ENCODE peak calls at places on chromosomes 3 and 15, in seven cellular contexts. Y is SK-N-SH, A is HCT116, B is HepG2, J is GM12878, H is K562, M is H1. I is an unnamed sample.
A peak's percentile ranks its signal among the peaks of the same experiment; 100 is the strongest.

GRCh38 chr3:59256233-59256632 is 206.4 kb upstream of the CFAP20DC start:
- DNase-seq in Y (no peak), A (no peak), B (no peak), J (no peak), H (no peak), M (no peak), I (no peak)

GRCh38 chr3:67605377-67605776 is 49.0 kb downstream of the SUCLG2 start:
- DNase-seq in Y (no peak), A (no peak), B (no peak), J (no peak), H (no peak), M (no peak), I (peak; percentile 19)

GRCh38 chr3:43156812-43157455 is 51.1 kb upstream of the POMGNT2 start:
- DNase-seq in Y (no peak), A (no peak), B (no peak), J (no peak), H (no peak), M (no peak), I (no peak)

GRCh38 chr3:157718835-157719234 is 215.6 kb upstream of the VEPH1 start:
- DNase-seq in Y (no peak), A (no peak), B (no peak), J (no peak), H (peak; percentile 17), M (no peak), I (no peak)

GRCh38 chr3:21894459-21895083 is 143.6 kb upstream of the ZNF385D start:
- DNase-seq in Y (peak; percentile 6), A (no peak), B (no peak), J (no peak), H (no peak), M (no peak), I (peak; percentile 4)

GRCh38 chr3:71689305-71689704 is 35.9 kb downstream of the EIF4E3 start:
- DNase-seq in Y (no peak), A (no peak), B (no peak), J (no peak), H (no peak), M (no peak), I (no peak)

GRCh38 chr15:39404767-39405173 is 176.1 kb upstream of the THBS1 start:
- DNase-seq in Y (no peak), A (no peak), B (no peak), J (no peak), H (peak; percentile 51), M (no peak), I (no peak)

GRCh38 chr15:42490743-42491539 is at the start of gene ZNF106:
- DNase-seq in Y (peak; percentile 96), A (peak; percentile 76), B (peak; percentile 91), J (peak; percentile 78), H (peak; percentile 95), M (peak; percentile 95), I (peak; percentile 53)

GRCh38 chr3:57382933-57383332 is 90.4 kb upstream of the ASB14 start:
- DNase-seq in Y (no peak), A (no peak), B (no peak), J (no peak), H (no peak), M (no peak), I (no peak)

GRCh38 chr3:180802837-180803236 is 109.6 kb upstream of the FXR1 start:
- DNase-seq in Y (peak; percentile 32), A (peak; percentile 3), B (peak; percentile 28), J (no peak), H (peak; percentile 15), M (no peak), I (peak; percentile 47)

GRCh38 chr3:108024146-108024836 is 66.5 kb downstream of the CD47 start:
- DNase-seq in Y (no peak), A (no peak), B (no peak), J (no peak), H (no peak), M (peak; percentile 13), I (no peak)

GRCh38 chr3:28667646-28668376 is 319.2 kb upstream of the AZI2 start:
- DNase-seq in Y (peak; percentile 61), A (peak; percentile 51), B (peak; percentile 46), J (peak; percentile 61), H (peak; percentile 42), M (peak; percentile 82), I (peak; percentile 83)

GRCh38 chr3:28247286-28247685 is 5.9 kb downstream of the CMC1 start:
- DNase-seq in Y (no peak), A (no peak), B (no peak), J (no peak), H (no peak), M (no peak), I (no peak)

GRCh38 chr3:160409812-160410610 is 10.6 kb downstream of the SMC4 start:
- DNase-seq in Y (no peak), A (no peak), B (no peak), J (no peak), H (no peak), M (no peak), I (no peak)

GRCh38 chr3:160417311-160417710 is 17.9 kb downstream of the SMC4 start:
- DNase-seq in Y (no peak), A (no peak), B (no peak), J (no peak), H (no peak), M (no peak), I (no peak)

GRCh38 chr3:160412477-160412876 is 13.0 kb downstream of the SMC4 start:
- DNase-seq in Y (no peak), A (no peak), B (no peak), J (no peak), H (no peak), M (no peak), I (no peak)

DNA sequence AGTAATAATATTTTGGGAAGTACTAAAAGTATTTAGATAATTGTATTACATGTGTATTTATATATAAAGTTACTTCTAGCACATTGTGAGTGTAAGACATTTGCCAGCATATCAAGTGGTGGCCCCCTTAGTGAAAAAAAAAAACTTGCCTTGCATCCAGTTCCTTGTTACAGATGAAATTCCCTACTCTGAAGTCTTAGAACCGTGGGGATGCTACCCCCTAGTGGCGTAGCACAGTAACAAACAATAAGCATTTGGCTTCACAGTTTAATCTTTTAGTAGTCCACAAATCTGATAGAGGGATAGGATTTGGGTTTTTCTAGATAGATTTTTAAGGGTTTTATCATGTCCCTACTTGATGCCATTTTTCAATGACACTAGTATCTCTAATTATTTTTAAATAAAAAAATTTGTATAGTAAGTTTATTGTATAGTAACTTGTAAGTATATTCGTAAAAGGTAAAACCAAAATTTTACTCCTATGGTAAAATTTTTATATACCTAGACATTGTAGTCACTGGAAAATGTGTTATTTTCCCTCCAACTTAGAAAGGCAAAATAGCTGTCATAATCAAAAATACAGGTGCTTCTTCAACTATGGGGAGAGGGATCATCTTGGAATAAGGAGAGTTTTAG is 14.3 kb downstream of the SMC4 start:
- DNase-seq in Y (peak; percentile 64), A (peak; percentile 60), B (peak; percentile 70), J (peak; percentile 19), H (peak; percentile 59), M (peak; percentile 67), I (no peak)
- TF ChIP-seq JUND in Y (no peak), A (no peak), B (no peak), J (no peak), H (no peak), M (no peak), I (no peak)

GRCh38 chr15:38061856-38062649 is 127.6 kb downstream of the TMCO5A start:
- DNase-seq in Y (no peak), A (no peak), B (no peak), J (no peak), H (no peak), M (no peak), I (no peak)

GRCh38 chr15:38054488-38054887 is 120.0 kb downstream of the TMCO5A start:
- DNase-seq in Y (no peak), A (no peak), B (no peak), J (no peak), H (no peak), M (no peak), I (no peak)

GRCh38 chr15:38058596-38059075 is 124.2 kb downstream of the TMCO5A start:
- DNase-seq in Y (no peak), A (no peak), B (no peak), J (no peak), H (no peak), M (no peak), I (no peak)

GRCh38 chr15:38062679-38063078 is 128.2 kb downstream of the TMCO5A start:
- DNase-seq in Y (no peak), A (no peak), B (no peak), J (no peak), H (no peak), M (no peak), I (no peak)

DNA sequence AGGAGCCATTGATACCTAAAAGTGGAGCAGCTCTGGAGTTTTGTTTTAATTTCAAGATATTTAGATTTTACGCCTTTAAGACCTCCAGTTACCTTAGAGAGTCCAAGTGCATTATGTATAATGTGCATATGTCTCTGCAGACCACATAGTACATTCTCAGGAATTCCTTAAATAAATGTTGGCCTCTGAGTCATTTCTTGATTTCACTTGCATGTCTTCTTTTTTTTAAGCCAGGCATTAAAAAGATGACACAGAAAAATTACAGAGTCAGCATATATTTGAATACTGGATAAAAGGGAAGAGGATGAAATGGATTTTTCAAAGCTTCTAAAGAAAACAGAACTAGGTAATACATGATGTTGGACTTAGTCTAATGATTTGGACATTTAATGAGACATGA is 125.2 kb downstream of the TMCO5A start:
- DNase-seq in Y (no peak), A (no peak), B (no peak), J (no peak), H (no peak), M (no peak), I (no peak)
- TF ChIP-seq JUND in Y (peak; percentile 59), A (no peak), B (no peak), J (no peak), H (no peak), M (no peak), I (no peak)

GRCh38 chr15:100667405-100668320 is 65.3 kb downstream of the ASB7 start:
- DNase-seq in Y (peak; percentile 69), A (no peak), B (no peak), J (no peak), H (no peak), M (no peak), I (no peak)
- TF ChIP-seq JUND in Y (no peak), A (no peak), B (no peak), J (no peak), H (no peak), M (no peak), I (no peak)

DNA sequence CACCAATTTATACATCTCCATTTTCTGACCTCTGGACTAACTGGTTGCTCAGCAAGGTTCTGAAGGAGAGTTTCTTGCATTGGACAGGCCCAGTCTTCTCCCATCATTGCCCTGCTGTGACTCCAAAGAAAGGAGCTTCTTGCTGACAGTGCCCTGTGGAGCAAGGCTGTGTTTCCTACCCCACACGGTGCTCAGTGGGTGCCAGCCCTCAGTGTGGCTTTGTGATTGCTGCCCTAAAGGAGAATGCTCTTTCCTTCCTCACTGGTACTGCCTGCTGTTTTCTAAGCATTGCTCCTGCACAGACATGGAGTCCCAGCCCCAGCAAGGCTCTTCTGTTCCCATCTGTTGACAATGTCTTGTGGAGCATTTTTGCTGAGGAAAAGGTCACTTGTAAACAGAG is 62.7 kb downstream of the HMG20A start:
- DNase-seq in Y (no peak), A (no peak), B (no peak), J (no peak), H (no peak), M (peak; percentile 49), I (no peak)
- TF ChIP-seq JUND in Y (no peak), A (no peak), B (no peak), J (no peak), H (no peak), M (no peak), I (no peak)